ENCODE peak calls at places on chromosomes 3 and 15, in nine cellular contexts. N is hypothalamus; Q is PC-9; E is NCI-H510A treated with DMSO at 0.1 percent for 48 hours; H is occipital lobe; X is NCI-H1436; L is activated CD8-positive, alpha-beta memory T cell treated with anti-CD3 and anti-CD28 coated beads for 1 hour; W is heart right ventricle; F is EH. Y is an unnamed sample.

GRCh38 chr15:83379574-83379973 is 67.6 kb upstream of the SH3GL3 start:
- DNase-seq in N (no peak), Q (peak; percentile 85), E (no peak), H (no peak), X (no peak), L (no peak), W (no peak), F (peak; percentile 55), Y (peak; percentile 24)

GRCh38 chr15:45089712-45090373 is 24.1 kb downstream of the DUOX2 start:
- DNase-seq in N (no peak), Q (no peak), E (no peak), H (no peak), X (no peak), L (no peak), W (no peak), F (no peak), Y (no peak)

GRCh38 chr3:184334470-184335158 is 2.8 kb upstream of the FAM131A start:
- DNase-seq in N (no peak), Q (peak; percentile 88), E (no peak), H (no peak), X (no peak), L (peak; percentile 20), W (no peak), F (peak; percentile 87), Y (peak; percentile 57)

GRCh38 chr3:143301031-143301430 is 181.5 kb downstream of the CHST2 start:
- DNase-seq in N (no peak), Q (no peak), E (no peak), H (no peak), X (no peak), L (no peak), W (no peak), F (no peak), Y (no peak)

GRCh38 chr15:32020158-32020557 is 10.2 kb upstream of the CHRNA7 start:
- DNase-seq in N (no peak), Q (no peak), E (no peak), H (no peak), X (no peak), L (no peak), W (no peak), F (no peak), Y (no peak)

GRCh38 chr15:63038926-63039673 is 3.4 kb upstream of the TPM1 start:
- DNase-seq in N (no peak), Q (no peak), E (no peak), H (no peak), X (no peak), L (no peak), W (no peak), F (peak; percentile 94), Y (no peak)

GRCh38 chr3:133964547-133964946 is 65.2 kb downstream of the SLCO2A1 start:
- DNase-seq in N (no peak), Q (no peak), E (no peak), H (no peak), X (no peak), L (no peak), W (no peak), F (no peak), Y (peak; percentile 27)

GRCh38 chr3:64327039-64327804 is 102.0 kb upstream of the PRICKLE2 start:
- DNase-seq in N (no peak), Q (no peak), E (no peak), H (peak; percentile 54), X (no peak), L (no peak), W (peak; percentile 62), F (peak; percentile 72), Y (no peak)

GRCh38 chr15:64222573-64223361 is 59.9 kb upstream of the PPIB start:
- DNase-seq in N (no peak), Q (no peak), E (no peak), H (no peak), X (no peak), L (no peak), W (no peak), F (no peak), Y (no peak)

GRCh38 chr15:40441012-40441735 is 421 bp downstream of the BAHD1 start:
- DNase-seq in N (no peak), Q (no peak), E (no peak), H (no peak), X (no peak), L (no peak), W (peak; percentile 44), F (no peak), Y (peak; percentile 70)

GRCh38 chr15:40388941-40389823 is 6.7 kb downstream of the KNSTRN start:
- DNase-seq in N (no peak), Q (no peak), E (no peak), H (no peak), X (no peak), L (no peak), W (no peak), F (no peak), Y (no peak)

GRCh38 chr3:130963878-130964277 is 62.7 kb downstream of the ASTE1 start:
- DNase-seq in N (no peak), Q (peak; percentile 19), E (no peak), H (no peak), X (no peak), L (no peak), W (no peak), F (peak; percentile 95), Y (peak; percentile 46)

GRCh38 chr3:102205647-102206046 is 229.2 kb upstream of the ZPLD1 start:
- DNase-seq in N (no peak), Q (no peak), E (no peak), H (no peak), X (no peak), L (no peak), W (no peak), F (no peak), Y (no peak)

GRCh38 chr3:165192610-165193192 is 3.5 kb downstream of the SLITRK3 start:
- DNase-seq in N (no peak), Q (no peak), E (no peak), H (no peak), X (no peak), L (no peak), W (no peak), F (no peak), Y (no peak)

GRCh38 chr3:70736009-70736408 is 423.6 kb upstream of the MDFIC2 start:
- DNase-seq in N (no peak), Q (no peak), E (no peak), H (no peak), X (no peak), L (no peak), W (no peak), F (peak; percentile 33), Y (no peak)

GRCh38 chr3:142223282-142223681 is 2.1 kb downstream of the GK5 start:
- DNase-seq in N (no peak), Q (no peak), E (no peak), H (no peak), X (no peak), L (no peak), W (no peak), F (no peak), Y (no peak)

GRCh38 chr15:98554272-98555172 is 93.8 kb upstream of the IGF1R start:
- DNase-seq in N (no peak), Q (no peak), E (no peak), H (no peak), X (no peak), L (no peak), W (no peak), F (no peak), Y (no peak)

GRCh38 chr15:47514251-47514652 is 203.1 kb upstream of the SEMA6D start:
- DNase-seq in N (no peak), Q (no peak), E (peak; percentile 4), H (no peak), X (no peak), L (no peak), W (no peak), F (peak; percentile 75), Y (peak; percentile 7)

GRCh38 chr3:50263443-50264388 is 5.2 kb upstream of the SEMA3B start:
- DNase-seq in N (no peak), Q (no peak), E (no peak), H (no peak), X (no peak), L (no peak), W (no peak), F (peak; percentile 57), Y (no peak)

GRCh38 chr15:29631076-29632070 is 190.9 kb downstream of the TJP1 start:
- DNase-seq in N (no peak), Q (no peak), E (peak; percentile 49), H (no peak), X (no peak), L (no peak), W (no peak), F (no peak), Y (no peak)

GRCh38 chr15:31298707-31299172 is 27.9 kb upstream of the KLF13 start:
- DNase-seq in N (no peak), Q (no peak), E (no peak), H (no peak), X (no peak), L (no peak), W (no peak), F (no peak), Y (no peak)

GRCh38 chr15:63501256-63502089 is 2.9 kb upstream of the USP3 start:
- DNase-seq in N (no peak), Q (peak; percentile 55), E (peak; percentile 53), H (peak; percentile 44), X (no peak), L (no peak), W (peak; percentile 80), F (peak; percentile 93), Y (peak; percentile 90)

GRCh38 chr15:73843787-73844186 is 29.6 kb upstream of the TBC1D21 start:
- DNase-seq in N (no peak), Q (no peak), E (no peak), H (no peak), X (no peak), L (no peak), W (no peak), F (no peak), Y (no peak)

GRCh38 chr3:46670891-46671427 is 22.5 kb downstream of the ALS2CL start:
- DNase-seq in N (no peak), Q (no peak), E (no peak), H (no peak), X (no peak), L (no peak), W (no peak), F (no peak), Y (no peak)

GRCh38 chr15:66675456-66675855 is 26.6 kb upstream of the SMAD6 start:
- DNase-seq in N (no peak), Q (no peak), E (no peak), H (no peak), X (no peak), L (no peak), W (no peak), F (peak; percentile 25), Y (no peak)

GRCh38 chr3:48039487-48040190 is 23.4 kb upstream of the MAP4 start:
- DNase-seq in N (no peak), Q (no peak), E (no peak), H (no peak), X (no peak), L (no peak), W (no peak), F (peak; percentile 94), Y (peak; percentile 1)

GRCh38 chr3:52896613-52897012 is 735 bp downstream of the STIMATE start:
- DNase-seq in N (no peak), Q (peak; percentile 16), E (peak; percentile 11), H (no peak), X (no peak), L (no peak), W (no peak), F (peak; percentile 11), Y (peak; percentile 20)

GRCh38 chr3:111577798-111578685 is 17.1 kb downstream of the ZBED2 start:
- DNase-seq in N (no peak), Q (peak; percentile 40), E (no peak), H (no peak), X (peak; percentile 2), L (no peak), W (no peak), F (peak; percentile 88), Y (peak; percentile 70)

GRCh38 chr15:69537888-69538287 is 85.3 kb downstream of the RPLP1 start:
- DNase-seq in N (no peak), Q (no peak), E (no peak), H (no peak), X (no peak), L (no peak), W (no peak), F (no peak), Y (no peak)

GRCh38 chr15:52730163-52730562 is 51.0 kb upstream of the ATOSA start:
- DNase-seq in N (no peak), Q (peak; percentile 37), E (no peak), H (no peak), X (no peak), L (no peak), W (no peak), F (peak; percentile 88), Y (peak; percentile 23)

GRCh38 chr3:44999782-45000181 is 23.7 kb downstream of the EXOSC7 start:
- DNase-seq in N (no peak), Q (no peak), E (no peak), H (no peak), X (no peak), L (no peak), W (no peak), F (no peak), Y (no peak)